ENCODE peak calls at places on chromosomes 16 and 17, in five cellular contexts. K is fibroblast of villous mesenchyme, Y is adrenal gland, V is uterus, P is endothelial cell. B is an unnamed sample.

GRCh38 chr17:75504347-75505151 is 10.8 kb downstream of the CASKIN2 start:
- DNase-seq in K (no peak), Y (peak; percentile 59), V (no peak), P (peak; percentile 43), B (peak; percentile 6)

GRCh38 chr16:83928341-83929055 is 24.5 kb upstream of the OSGIN1 start:
- DNase-seq in K (peak; percentile 93), Y (no peak), V (no peak), P (no peak), B (peak; percentile 88)

GRCh38 chr16:22692034-22692433 is 121.9 kb upstream of the HS3ST2 start:
- DNase-seq in K (no peak), Y (no peak), V (no peak), P (no peak), B (peak; percentile 64)

GRCh38 chr17:81543756-81544155 is 8.4 kb downstream of the FAAP100 start:
- DNase-seq in K (no peak), Y (no peak), V (no peak), P (no peak), B (no peak)

GRCh38 chr17:19263621-19264010 is 26.4 kb downstream of the EPN2 start:
- DNase-seq in K (peak; percentile 83), Y (peak; percentile 93), V (no peak), P (no peak), B (peak; percentile 72)

GRCh38 chr16:88967800-88968588 is 9.0 kb downstream of the CBFA2T3 start:
- DNase-seq in K (no peak), Y (no peak), V (no peak), P (no peak), B (no peak)

GRCh38 chr16:725041-725376 is 1.2 kb downstream of the CCDC78 start:
- DNase-seq in K (no peak), Y (no peak), V (no peak), P (no peak), B (no peak)

GRCh38 chr16:2331932-2332267 is 8.6 kb downstream of the ABCA3 start:
- DNase-seq in K (no peak), Y (no peak), V (no peak), P (no peak), B (no peak)

GRCh38 chr16:31451681-31452351 is 7.5 kb upstream of the ARMC5 start:
- DNase-seq in K (peak; percentile 68), Y (peak; percentile 90), V (peak; percentile 57), P (peak; percentile 59), B (peak; percentile 79)

GRCh38 chr17:44322236-44322895 is 2.3 kb downstream of the SLC25A39 start:
- DNase-seq in K (no peak), Y (no peak), V (no peak), P (no peak), B (no peak)

GRCh38 chr16:84774810-84775209 is 45.0 kb upstream of the CRISPLD2 start:
- DNase-seq in K (peak; percentile 92), Y (no peak), V (peak; percentile 38), P (no peak), B (peak; percentile 83)

GRCh38 chr17:63881935-63882601 is at the start of gene GH2:
- DNase-seq in K (peak; percentile 35), Y (peak; percentile 73), V (peak; percentile 28), P (peak; percentile 72), B (peak; percentile 36)

GRCh38 chr16:68436581-68436980 is 11.7 kb downstream of the SMPD3 start:
- DNase-seq in K (no peak), Y (no peak), V (no peak), P (no peak), B (no peak)
- TF ChIP-seq CTCF in K (no peak), Y (no peak), V (no peak), P (peak; percentile 64), B (peak; percentile 14)

GRCh38 chr17:57740225-57740528 is 4.9 kb downstream of the CCDC182 start:
- DNase-seq in K (no peak), Y (no peak), V (no peak), P (no peak), B (no peak)
- TF ChIP-seq CTCF in K (no peak), Y (no peak), V (no peak), P (no peak), B (no peak)

DNA sequence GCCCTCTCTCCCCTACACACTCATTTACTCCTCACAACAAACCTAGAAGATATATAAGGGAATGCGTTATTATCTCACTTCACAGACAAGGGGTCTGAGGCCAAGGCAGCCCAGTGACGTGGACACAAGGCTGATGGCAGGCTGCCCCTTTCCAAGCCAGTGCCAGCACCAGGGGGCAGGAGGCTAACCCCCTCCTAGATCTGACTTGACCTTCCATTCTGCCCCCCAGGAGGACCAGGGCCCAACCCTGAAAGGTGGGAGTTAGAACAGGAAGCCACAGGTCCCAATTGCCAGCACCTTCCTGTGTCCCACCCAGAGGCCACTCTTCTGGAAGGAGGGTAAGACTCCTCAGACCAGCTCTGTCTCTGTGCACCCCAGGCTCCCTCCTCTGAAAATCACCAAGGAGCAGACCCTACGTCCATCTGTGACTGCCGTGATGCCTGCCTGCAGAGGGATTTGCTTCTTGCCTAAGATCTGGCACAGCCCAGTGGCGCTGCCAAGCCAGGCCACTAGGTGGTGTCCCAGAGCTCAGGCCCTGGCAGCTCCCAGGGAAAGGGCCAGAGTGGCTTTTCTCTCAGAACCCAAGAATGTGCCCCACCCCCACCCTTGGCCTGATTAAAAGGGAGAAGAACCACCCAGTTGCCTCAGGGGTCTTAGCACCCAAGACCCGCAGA is 42.4 kb upstream of the MRPS23 start:
- DNase-seq in K (peak; percentile 90), Y (peak; percentile 97), V (peak; percentile 88), P (peak; percentile 96), B (peak; percentile 90)
- TF ChIP-seq CTCF in K (peak; percentile 99), Y (peak; percentile 98), V (peak; percentile 94), P (peak; percentile 94), B (peak; percentile 99)

DNA sequence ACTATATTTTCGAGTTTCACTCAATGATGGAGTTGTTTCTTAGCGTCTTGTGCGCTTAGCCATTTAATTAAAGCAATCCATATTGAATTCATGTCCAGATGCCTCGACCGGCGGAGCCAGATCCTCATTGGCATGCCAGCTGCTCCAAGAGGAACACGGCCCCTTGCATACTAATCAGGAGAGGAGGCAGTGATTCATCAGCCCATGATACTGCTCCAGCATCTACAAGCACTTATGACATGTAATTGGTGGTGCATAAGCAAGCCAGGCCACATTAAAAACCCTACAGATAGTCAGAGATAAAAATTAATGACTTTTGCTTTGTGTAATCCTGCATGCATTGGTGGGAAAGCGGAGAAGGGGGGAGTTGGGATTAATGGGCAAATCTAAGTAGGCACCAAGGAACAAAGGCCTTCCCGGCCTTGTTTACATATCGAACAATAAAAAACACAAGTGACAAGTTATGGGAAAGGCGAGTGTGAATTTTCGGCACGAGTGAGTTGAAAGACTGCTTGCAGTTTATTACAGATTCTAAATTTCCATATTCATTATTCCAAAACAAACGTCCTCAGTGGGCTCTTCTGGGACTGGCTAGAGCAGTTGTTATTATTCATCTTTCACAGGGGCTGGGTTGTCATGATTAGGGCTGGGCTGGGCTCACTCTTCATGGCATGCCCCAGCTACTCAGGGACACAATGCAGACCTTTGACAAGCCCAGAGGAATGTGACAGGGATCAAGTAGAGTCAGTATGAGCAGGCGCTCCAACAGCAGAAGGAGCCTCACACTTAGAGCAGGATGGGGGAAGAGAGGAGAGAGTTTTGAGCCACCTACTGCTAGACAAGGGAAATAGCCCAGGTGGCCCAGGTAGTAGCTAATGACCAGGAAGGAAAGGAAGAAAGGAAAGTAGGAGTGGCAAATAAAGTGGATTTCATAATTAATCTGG is 281.7 kb upstream of the ZFHX3 start:
- DNase-seq in K (peak; percentile 2), Y (no peak), V (no peak), P (no peak), B (no peak)
- TF ChIP-seq CTCF in K (no peak), Y (no peak), V (no peak), P (no peak), B (no peak)

DNA sequence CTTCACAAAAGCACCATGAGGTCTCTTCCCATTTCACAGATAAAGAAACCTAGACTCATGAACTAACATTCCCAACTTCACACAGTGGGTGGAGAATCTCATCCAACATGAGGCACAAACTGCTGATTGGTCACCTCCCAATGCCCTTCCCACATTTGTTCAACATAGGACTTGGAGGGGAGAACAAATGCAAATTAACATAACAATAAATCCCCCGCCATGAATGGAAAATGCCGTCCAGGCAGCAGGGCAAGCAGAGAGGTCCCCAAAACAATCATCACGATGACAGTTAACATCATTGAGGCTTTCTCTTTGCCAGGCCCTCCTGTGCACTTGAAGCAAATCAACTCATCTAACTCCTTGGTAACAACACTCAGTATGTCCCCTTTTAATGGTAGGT is 185.3 kb downstream of the TMEM132E start:
- DNase-seq in K (no peak), Y (no peak), V (no peak), P (no peak), B (no peak)
- TF ChIP-seq CTCF in K (no peak), Y (no peak), V (no peak), P (no peak), B (no peak)

GRCh38 chr17:48278755-48279491 is 151.1 kb downstream of the SKAP1 start:
- DNase-seq in K (no peak), Y (no peak), V (no peak), P (no peak), B (no peak)
- TF ChIP-seq CTCF in K (no peak), Y (no peak), V (no peak), P (no peak), B (no peak)

DNA sequence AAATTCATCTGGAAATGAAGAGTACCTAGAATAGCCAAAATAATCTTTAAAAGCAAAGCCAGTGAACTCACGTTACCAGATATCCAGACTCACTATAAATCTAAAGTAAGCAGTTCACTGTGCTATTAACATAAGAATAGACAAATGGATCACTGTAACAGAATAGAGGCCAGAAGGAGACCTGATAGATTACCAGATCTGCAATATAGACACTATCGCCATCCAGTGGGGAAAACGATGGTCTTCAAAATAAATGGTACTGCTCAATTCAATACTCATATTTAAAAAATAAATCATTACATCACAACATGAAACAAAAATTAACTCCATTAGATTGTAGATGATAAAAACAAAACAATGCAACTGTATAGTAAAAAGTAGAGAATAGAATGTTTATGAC is 158.6 kb upstream of the CDH8 start:
- DNase-seq in K (no peak), Y (no peak), V (no peak), P (no peak), B (no peak)
- TF ChIP-seq CTCF in K (no peak), Y (no peak), V (no peak), P (no peak), B (no peak)

GRCh38 chr16:30379165-30379783 is 3.1 kb downstream of the SEPTIN1 start:
- DNase-seq in K (no peak), Y (no peak), V (no peak), P (no peak), B (no peak)
- TF ChIP-seq CTCF in K (no peak), Y (no peak), V (peak; percentile 12), P (no peak), B (no peak)

B was measured in AG10803.